ENCODE peak calls at places on chromosomes 3 and 15, in seven cellular contexts. V, F, C, J, I, Z and N are unnamed samples.

GRCh38 chr15:72474466-72474911 is 359 bp downstream of the ARIH1 start:
- DNase-seq in Z (no peak), I (no peak), F (no peak), V (no peak), C (no peak), J (peak), N (no peak)

GRCh38 chr15:34241376-34242350 is 16.8 kb downstream of the EMC4 start:
- DNase-seq in V (no peak), Z (peak), I (no peak), F (peak), J (no peak), C (peak), N (peak)

GRCh38 chr15:26644948-26645347 is 127.9 kb downstream of the GABRB3 start:
- DNase-seq in I (no peak), C (no peak), Z (no peak), F (no peak), V (no peak), J (no peak), N (no peak)

GRCh38 chr3:16200411-16200810 is 25.9 kb downstream of the GALNT15 start:
- DNase-seq in J (no peak), F (no peak), Z (no peak), I (no peak), C (no peak), V (no peak), N (no peak)

GRCh38 chr3:141777957-141778813 is 15.0 kb downstream of the GRK7 start:
- DNase-seq in Z (no peak), I (no peak), J (no peak), V (no peak), C (no peak), F (no peak), N (no peak)

GRCh38 chr3:52218454-52218853 is 7.0 kb downstream of the TLR9 start:
- DNase-seq in I (no peak), C (no peak), J (no peak), Z (no peak), V (peak), F (peak), N (no peak)

GRCh38 chr3:186079925-186080324 is 29.0 kb downstream of the ETV5 start:
- DNase-seq in F (no peak), V (no peak), I (peak), Z (no peak), C (no peak), J (no peak), N (no peak)

GRCh38 chr3:192645437-192645836 is 81.9 kb downstream of the FGF12 start:
- DNase-seq in I (no peak), V (no peak), Z (no peak), F (no peak), C (no peak), J (no peak), N (no peak)

GRCh38 chr3:134462236-134463059 is 23.3 kb downstream of the ANAPC13 start:
- DNase-seq in J (no peak), F (no peak), Z (peak), C (no peak), I (no peak), V (no peak), N (no peak)

GRCh38 chr15:39406485-39406884 is 174.4 kb upstream of the THBS1 start:
- DNase-seq in I (no peak), Z (no peak), V (no peak), C (peak), J (no peak), F (no peak), N (no peak)

GRCh38 chr3:48130321-48130881 is 57.8 kb downstream of the CDC25A start:
- DNase-seq in C (no peak), V (no peak), J (no peak), I (no peak), F (no peak), Z (peak), N (peak)

GRCh38 chr3:115784739-115785571 is 161.6 kb downstream of the GAP43 start:
- DNase-seq in J (no peak), I (no peak), F (no peak), C (no peak), V (no peak), Z (peak), N (peak)

GRCh38 chr15:99916668-99917223 is 183.5 kb upstream of the LYSMD4 start:
- DNase-seq in Z (no peak), V (no peak), I (no peak), C (no peak), J (peak), F (no peak), N (no peak)

GRCh38 chr3:73143821-73144237 is 82.4 kb downstream of the EBLN2 start:
- DNase-seq in Z (peak), C (no peak), J (peak), I (no peak), F (no peak), V (no peak), N (no peak)